ENCODE peak calls at places on chromosomes 13 and 19, in seven cellular contexts. One of them, this sample, is unnamed.

GRCh38 chr13:54989418-54989817 is 1960.8 kb downstream of the OLFM4 start:
- DNase-seq in mucosa of gallbladder: no peak
- DNase-seq in LHCN-M2: no peak
- DNase-seq in head of caudate nucleus: no peak
- DNase-seq in activated CD8-positive, alpha-beta memory T cell treated with anti-CD3 and anti-CD28 coated beads for 48 hours: no peak
- DNase-seq in mesothelial cell of epicardium: no peak
- DNase-seq in right atrium auricular region: no peak
- DNase-seq in this sample: no peak

GRCh38 chr13:41199526-41199925 is 5.2 kb upstream of the KBTBD7 start:
- DNase-seq in head of caudate nucleus: no peak
- DNase-seq in right atrium auricular region: no peak
- DNase-seq in LHCN-M2: no peak
- DNase-seq in activated CD8-positive, alpha-beta memory T cell treated with anti-CD3 and anti-CD28 coated beads for 48 hours: no peak
- DNase-seq in mesothelial cell of epicardium: no peak
- DNase-seq in mucosa of gallbladder: no peak
- DNase-seq in this sample: no peak

GRCh38 chr13:113770441-113770840 is 11.4 kb downstream of the TMEM255B start:
- DNase-seq in mucosa of gallbladder: no peak
- DNase-seq in LHCN-M2: no peak
- DNase-seq in right atrium auricular region: no peak
- DNase-seq in mesothelial cell of epicardium: no peak
- DNase-seq in activated CD8-positive, alpha-beta memory T cell treated with anti-CD3 and anti-CD28 coated beads for 48 hours: no peak
- DNase-seq in head of caudate nucleus: no peak
- DNase-seq in this sample: no peak

GRCh38 chr13:99796175-99796819 is 175.3 kb downstream of the ZIC5 start:
- DNase-seq in activated CD8-positive, alpha-beta memory T cell treated with anti-CD3 and anti-CD28 coated beads for 48 hours: no peak
- DNase-seq in mesothelial cell of epicardium: peak
- DNase-seq in head of caudate nucleus: no peak
- DNase-seq in LHCN-M2: peak
- DNase-seq in right atrium auricular region: no peak
- DNase-seq in mucosa of gallbladder: peak
- DNase-seq in this sample: no peak

GRCh38 chr13:109145631-109146030 is 516.2 kb downstream of the MYO16 start:
- DNase-seq in right atrium auricular region: no peak
- DNase-seq in mucosa of gallbladder: peak
- DNase-seq in activated CD8-positive, alpha-beta memory T cell treated with anti-CD3 and anti-CD28 coated beads for 48 hours: no peak
- DNase-seq in mesothelial cell of epicardium: no peak
- DNase-seq in head of caudate nucleus: no peak
- DNase-seq in LHCN-M2: peak
- DNase-seq in this sample: peak

GRCh38 chr13:77737583-77738200 is 40.2 kb downstream of the SLAIN1 start:
- DNase-seq in LHCN-M2: no peak
- DNase-seq in mesothelial cell of epicardium: no peak
- DNase-seq in right atrium auricular region: no peak
- DNase-seq in activated CD8-positive, alpha-beta memory T cell treated with anti-CD3 and anti-CD28 coated beads for 48 hours: no peak
- DNase-seq in head of caudate nucleus: no peak
- DNase-seq in mucosa of gallbladder: no peak
- DNase-seq in this sample: no peak

GRCh38 chr19:44611812-44612295 is 1.5 kb upstream of the IGSF23 start:
- DNase-seq in mucosa of gallbladder: no peak
- DNase-seq in mesothelial cell of epicardium: no peak
- DNase-seq in LHCN-M2: no peak
- DNase-seq in right atrium auricular region: no peak
- DNase-seq in activated CD8-positive, alpha-beta memory T cell treated with anti-CD3 and anti-CD28 coated beads for 48 hours: no peak
- DNase-seq in head of caudate nucleus: no peak
- DNase-seq in this sample: no peak

GRCh38 chr19:1130801-1131717 is 27.3 kb downstream of the GPX4 start:
- DNase-seq in head of caudate nucleus: no peak
- DNase-seq in mucosa of gallbladder: no peak
- DNase-seq in activated CD8-positive, alpha-beta memory T cell treated with anti-CD3 and anti-CD28 coated beads for 48 hours: no peak
- DNase-seq in mesothelial cell of epicardium: no peak
- DNase-seq in right atrium auricular region: no peak
- DNase-seq in LHCN-M2: no peak
- DNase-seq in this sample: no peak

GRCh38 chr19:41328818-41329220 is 18.8 kb downstream of the CCDC97 start:
- DNase-seq in mucosa of gallbladder: no peak
- DNase-seq in activated CD8-positive, alpha-beta memory T cell treated with anti-CD3 and anti-CD28 coated beads for 48 hours: no peak
- DNase-seq in right atrium auricular region: no peak
- DNase-seq in mesothelial cell of epicardium: no peak
- DNase-seq in LHCN-M2: no peak
- DNase-seq in head of caudate nucleus: no peak
- DNase-seq in this sample: no peak

GRCh38 chr19:50043967-50044366 is 18.2 kb downstream of the ZNF473 start:
- DNase-seq in LHCN-M2: no peak
- DNase-seq in activated CD8-positive, alpha-beta memory T cell treated with anti-CD3 and anti-CD28 coated beads for 48 hours: no peak
- DNase-seq in head of caudate nucleus: no peak
- DNase-seq in right atrium auricular region: no peak
- DNase-seq in mucosa of gallbladder: no peak
- DNase-seq in mesothelial cell of epicardium: no peak
- DNase-seq in this sample: no peak

GRCh38 chr19:46967578-46968018 is 52.0 kb upstream of the NPAS1 start:
- DNase-seq in head of caudate nucleus: no peak
- DNase-seq in activated CD8-positive, alpha-beta memory T cell treated with anti-CD3 and anti-CD28 coated beads for 48 hours: no peak
- DNase-seq in right atrium auricular region: peak
- DNase-seq in mesothelial cell of epicardium: no peak
- DNase-seq in LHCN-M2: no peak
- DNase-seq in mucosa of gallbladder: peak
- DNase-seq in this sample: peak

GRCh38 chr13:23434431-23434830 is 929 bp upstream of the SACS start:
- DNase-seq in activated CD8-positive, alpha-beta memory T cell treated with anti-CD3 and anti-CD28 coated beads for 48 hours: no peak
- DNase-seq in head of caudate nucleus: no peak
- DNase-seq in mucosa of gallbladder: no peak
- DNase-seq in right atrium auricular region: no peak
- DNase-seq in LHCN-M2: no peak
- DNase-seq in mesothelial cell of epicardium: no peak
- DNase-seq in this sample: no peak

GRCh38 chr19:43229315-43229714 is 23.9 kb upstream of the PSG4 start:
- DNase-seq in activated CD8-positive, alpha-beta memory T cell treated with anti-CD3 and anti-CD28 coated beads for 48 hours: no peak
- DNase-seq in head of caudate nucleus: no peak
- DNase-seq in LHCN-M2: peak
- DNase-seq in mesothelial cell of epicardium: no peak
- DNase-seq in mucosa of gallbladder: no peak
- DNase-seq in right atrium auricular region: no peak
- DNase-seq in this sample: peak

GRCh38 chr13:95713651-95714050 is 36.7 kb downstream of the DNAJC3 start:
- DNase-seq in activated CD8-positive, alpha-beta memory T cell treated with anti-CD3 and anti-CD28 coated beads for 48 hours: no peak
- DNase-seq in mucosa of gallbladder: no peak
- DNase-seq in head of caudate nucleus: no peak
- DNase-seq in right atrium auricular region: no peak
- DNase-seq in LHCN-M2: peak
- DNase-seq in mesothelial cell of epicardium: no peak
- DNase-seq in this sample: no peak

GRCh38 chr13:24616514-24616913 is 63.7 kb upstream of the ATP12A start:
- DNase-seq in right atrium auricular region: no peak
- DNase-seq in head of caudate nucleus: no peak
- DNase-seq in mucosa of gallbladder: no peak
- DNase-seq in mesothelial cell of epicardium: no peak
- DNase-seq in activated CD8-positive, alpha-beta memory T cell treated with anti-CD3 and anti-CD28 coated beads for 48 hours: no peak
- DNase-seq in LHCN-M2: no peak
- DNase-seq in this sample: no peak

GRCh38 chr13:29835280-29836061 is 14.9 kb downstream of the UBL3 start:
- DNase-seq in activated CD8-positive, alpha-beta memory T cell treated with anti-CD3 and anti-CD28 coated beads for 48 hours: no peak
- DNase-seq in head of caudate nucleus: no peak
- DNase-seq in LHCN-M2: no peak
- DNase-seq in mesothelial cell of epicardium: no peak
- DNase-seq in right atrium auricular region: no peak
- DNase-seq in mucosa of gallbladder: no peak
- DNase-seq in this sample: no peak

GRCh38 chr19:4454952-4455738 is 2.4 kb downstream of the UBXN6 start:
- DNase-seq in right atrium auricular region: no peak
- DNase-seq in head of caudate nucleus: no peak
- DNase-seq in LHCN-M2: peak
- DNase-seq in mucosa of gallbladder: no peak
- DNase-seq in mesothelial cell of epicardium: no peak
- DNase-seq in activated CD8-positive, alpha-beta memory T cell treated with anti-CD3 and anti-CD28 coated beads for 48 hours: no peak
- DNase-seq in this sample: peak

GRCh38 chr13:40916207-40916998 is 102.7 kb downstream of the ELF1 start:
- DNase-seq in mesothelial cell of epicardium: no peak
- DNase-seq in right atrium auricular region: no peak
- DNase-seq in head of caudate nucleus: no peak
- DNase-seq in mucosa of gallbladder: no peak
- DNase-seq in activated CD8-positive, alpha-beta memory T cell treated with anti-CD3 and anti-CD28 coated beads for 48 hours: no peak
- DNase-seq in LHCN-M2: no peak
- DNase-seq in this sample: no peak

GRCh38 chr13:68714292-68714691 is 1393.3 kb upstream of the ATXN8OS start:
- DNase-seq in activated CD8-positive, alpha-beta memory T cell treated with anti-CD3 and anti-CD28 coated beads for 48 hours: no peak
- DNase-seq in mucosa of gallbladder: no peak
- DNase-seq in head of caudate nucleus: no peak
- DNase-seq in mesothelial cell of epicardium: no peak
- DNase-seq in LHCN-M2: no peak
- DNase-seq in right atrium auricular region: no peak
- DNase-seq in this sample: no peak

GRCh38 chr13:110465696-110466095 is 95.8 kb downstream of the RAB20 start:
- DNase-seq in head of caudate nucleus: no peak
- DNase-seq in right atrium auricular region: no peak
- DNase-seq in mucosa of gallbladder: no peak
- DNase-seq in activated CD8-positive, alpha-beta memory T cell treated with anti-CD3 and anti-CD28 coated beads for 48 hours: no peak
- DNase-seq in mesothelial cell of epicardium: no peak
- DNase-seq in LHCN-M2: no peak
- DNase-seq in this sample: no peak

GRCh38 chr13:63190742-63191141 is 1775.1 kb upstream of the PCDH20 start:
- DNase-seq in LHCN-M2: peak
- DNase-seq in mucosa of gallbladder: no peak
- DNase-seq in head of caudate nucleus: no peak
- DNase-seq in mesothelial cell of epicardium: no peak
- DNase-seq in right atrium auricular region: no peak
- DNase-seq in activated CD8-positive, alpha-beta memory T cell treated with anti-CD3 and anti-CD28 coated beads for 48 hours: no peak
- DNase-seq in this sample: no peak

GRCh38 chr13:95494082-95494681 is 58.3 kb upstream of the CLDN10 start:
- DNase-seq in head of caudate nucleus: no peak
- DNase-seq in activated CD8-positive, alpha-beta memory T cell treated with anti-CD3 and anti-CD28 coated beads for 48 hours: no peak
- DNase-seq in LHCN-M2: peak
- DNase-seq in mesothelial cell of epicardium: no peak
- DNase-seq in mucosa of gallbladder: no peak
- DNase-seq in right atrium auricular region: no peak
- DNase-seq in this sample: peak

GRCh38 chr13:45167611-45168554 is 33.0 kb downstream of the KCTD4 start:
- DNase-seq in head of caudate nucleus: no peak
- DNase-seq in mucosa of gallbladder: peak
- DNase-seq in right atrium auricular region: no peak
- DNase-seq in activated CD8-positive, alpha-beta memory T cell treated with anti-CD3 and anti-CD28 coated beads for 48 hours: no peak
- DNase-seq in mesothelial cell of epicardium: no peak
- DNase-seq in LHCN-M2: peak
- DNase-seq in this sample: no peak

GRCh38 chr13:111354789-111355188 is 34.3 kb downstream of the TEX29 start:
- DNase-seq in right atrium auricular region: no peak
- DNase-seq in mesothelial cell of epicardium: no peak
- DNase-seq in head of caudate nucleus: no peak
- DNase-seq in mucosa of gallbladder: no peak
- DNase-seq in activated CD8-positive, alpha-beta memory T cell treated with anti-CD3 and anti-CD28 coated beads for 48 hours: no peak
- DNase-seq in LHCN-M2: no peak
- DNase-seq in this sample: no peak

GRCh38 chr13:21020176-21020575 is 41.2 kb downstream of the LATS2 start:
- DNase-seq in activated CD8-positive, alpha-beta memory T cell treated with anti-CD3 and anti-CD28 coated beads for 48 hours: no peak
- DNase-seq in mucosa of gallbladder: no peak
- DNase-seq in right atrium auricular region: no peak
- DNase-seq in LHCN-M2: no peak
- DNase-seq in head of caudate nucleus: no peak
- DNase-seq in mesothelial cell of epicardium: no peak
- DNase-seq in this sample: no peak

GRCh38 chr13:46586766-46587509 is 34.0 kb downstream of the LRCH1 start:
- DNase-seq in LHCN-M2: no peak
- DNase-seq in head of caudate nucleus: no peak
- DNase-seq in activated CD8-positive, alpha-beta memory T cell treated with anti-CD3 and anti-CD28 coated beads for 48 hours: no peak
- DNase-seq in mesothelial cell of epicardium: no peak
- DNase-seq in mucosa of gallbladder: no peak
- DNase-seq in right atrium auricular region: no peak
- DNase-seq in this sample: no peak

GRCh38 chr13:110126391-110126961 is 180.5 kb downstream of the COL4A1 start:
- DNase-seq in head of caudate nucleus: no peak
- DNase-seq in LHCN-M2: peak
- DNase-seq in right atrium auricular region: peak
- DNase-seq in mucosa of gallbladder: peak
- DNase-seq in activated CD8-positive, alpha-beta memory T cell treated with anti-CD3 and anti-CD28 coated beads for 48 hours: no peak
- DNase-seq in mesothelial cell of epicardium: no peak
- DNase-seq in this sample: no peak

GRCh38 chr19:4501691-4502090 is 16.6 kb downstream of the PLIN4 start:
- DNase-seq in mesothelial cell of epicardium: no peak
- DNase-seq in LHCN-M2: no peak
- DNase-seq in mucosa of gallbladder: no peak
- DNase-seq in head of caudate nucleus: no peak
- DNase-seq in right atrium auricular region: no peak
- DNase-seq in activated CD8-positive, alpha-beta memory T cell treated with anti-CD3 and anti-CD28 coated beads for 48 hours: no peak
- DNase-seq in this sample: no peak

GRCh38 chr19:7772752-7773291 is 9.8 kb downstream of the CLEC4M start:
- DNase-seq in activated CD8-positive, alpha-beta memory T cell treated with anti-CD3 and anti-CD28 coated beads for 48 hours: no peak
- DNase-seq in right atrium auricular region: no peak
- DNase-seq in head of caudate nucleus: no peak
- DNase-seq in mucosa of gallbladder: no peak
- DNase-seq in LHCN-M2: no peak
- DNase-seq in mesothelial cell of epicardium: no peak
- DNase-seq in this sample: no peak

GRCh38 chr13:46288570-46289259 is 77.0 kb downstream of the LRRC63 start:
- DNase-seq in head of caudate nucleus: no peak
- DNase-seq in mucosa of gallbladder: no peak
- DNase-seq in right atrium auricular region: no peak
- DNase-seq in mesothelial cell of epicardium: no peak
- DNase-seq in activated CD8-positive, alpha-beta memory T cell treated with anti-CD3 and anti-CD28 coated beads for 48 hours: no peak
- DNase-seq in LHCN-M2: peak
- DNase-seq in this sample: peak

This sample was measured in G401.